ENCODE peak calls at places on chromosome 3, in eight cellular contexts. B, C, X, M, N, H, O and Y are unnamed samples.

GRCh38 chr3:133783762-133784161 is 21.9 kb upstream of the SRPRB start:
- DNase-seq in O (no peak), N (no peak), C (no peak), H (no peak), B (no peak), X (no peak), M (no peak), Y (no peak)

GRCh38 chr3:16177962-16178627 is 3.6 kb downstream of the GALNT15 start:
- DNase-seq in H (peak), C (peak), X (peak), M (no peak), O (peak), B (peak), N (peak), Y (peak)

GRCh38 chr3:56928379-56929068 is 126.8 kb upstream of the ARHGEF3 start:
- DNase-seq in B (no peak), H (no peak), M (no peak), O (no peak), C (no peak), N (no peak), X (no peak), Y (no peak)

GRCh38 chr3:194322701-194323174 is 28.4 kb downstream of the CPN2 start:
- DNase-seq in X (no peak), H (no peak), M (no peak), C (no peak), B (no peak), O (peak), N (no peak), Y (peak)

GRCh38 chr3:41338276-41338675 is 139.0 kb downstream of the CTNNB1 start:
- DNase-seq in B (no peak), H (no peak), M (no peak), N (no peak), C (no peak), O (no peak), X (no peak), Y (no peak)

GRCh38 chr3:124410471-124410870 is 319.8 kb upstream of the UMPS start:
- DNase-seq in B (no peak), H (no peak), C (no peak), X (no peak), M (no peak), N (no peak), O (no peak), Y (no peak)

GRCh38 chr3:57557088-57557537 is 1.0 kb downstream of the PDE12 start:
- DNase-seq in M (no peak), N (no peak), B (peak), O (peak), C (no peak), H (peak), X (no peak), Y (peak)

GRCh38 chr3:99473321-99473751 is 165.1 kb upstream of the COL8A1 start:
- DNase-seq in X (no peak), O (no peak), B (no peak), M (no peak), C (no peak), H (no peak), N (no peak), Y (no peak)

GRCh38 chr3:60386311-60386710 is 864.9 kb downstream of the FHIT start:
- DNase-seq in H (no peak), C (no peak), M (no peak), B (no peak), O (no peak), N (no peak), X (no peak), Y (no peak)

GRCh38 chr3:149585401-149585726 is 72.5 kb downstream of the WWTR1 start:
- DNase-seq in C (no peak), N (no peak), M (peak), X (no peak), H (no peak), B (no peak), O (no peak), Y (no peak)

GRCh38 chr3:149588909-149589308 is 68.9 kb downstream of the WWTR1 start:
- DNase-seq in C (no peak), H (no peak), B (no peak), M (no peak), N (no peak), O (no peak), X (no peak), Y (no peak)

GRCh38 chr3:149586871-149587270 is 71.0 kb downstream of the WWTR1 start:
- DNase-seq in B (no peak), O (peak), M (no peak), X (no peak), N (no peak), C (no peak), H (no peak), Y (no peak)

GRCh38 chr3:149589332-149589731 is 68.5 kb downstream of the WWTR1 start:
- DNase-seq in O (no peak), H (no peak), M (no peak), X (no peak), N (no peak), C (no peak), B (no peak), Y (no peak)

GRCh38 chr3:149587383-149587782 is 70.4 kb downstream of the WWTR1 start:
- DNase-seq in O (no peak), M (no peak), B (no peak), C (no peak), X (no peak), H (no peak), N (no peak), Y (no peak)
- TF ChIP-seq EP300 in O (no peak), M (no peak), B (no peak), C (no peak), X (no peak), H (no peak), N (no peak), Y (no peak)

GRCh38 chr3:37223084-37223975 is 48.9 kb upstream of the LRRFIP2 start:
- DNase-seq in O (peak), H (no peak), X (no peak), N (no peak), M (no peak), B (no peak), C (no peak), Y (no peak)

GRCh38 chr3:37224879-37225278 is 50.5 kb upstream of the LRRFIP2 start:
- DNase-seq in X (no peak), B (no peak), O (no peak), C (no peak), M (no peak), N (no peak), H (no peak), Y (no peak)

GRCh38 chr3:37218206-37218605 is 43.8 kb upstream of the LRRFIP2 start:
- DNase-seq in X (no peak), C (no peak), B (no peak), N (no peak), M (no peak), O (no peak), H (no peak), Y (no peak)

GRCh38 chr3:37225481-37225880 is 51.1 kb upstream of the LRRFIP2 start:
- DNase-seq in N (no peak), B (no peak), O (no peak), X (no peak), H (no peak), M (no peak), C (no peak), Y (no peak)

DNA sequence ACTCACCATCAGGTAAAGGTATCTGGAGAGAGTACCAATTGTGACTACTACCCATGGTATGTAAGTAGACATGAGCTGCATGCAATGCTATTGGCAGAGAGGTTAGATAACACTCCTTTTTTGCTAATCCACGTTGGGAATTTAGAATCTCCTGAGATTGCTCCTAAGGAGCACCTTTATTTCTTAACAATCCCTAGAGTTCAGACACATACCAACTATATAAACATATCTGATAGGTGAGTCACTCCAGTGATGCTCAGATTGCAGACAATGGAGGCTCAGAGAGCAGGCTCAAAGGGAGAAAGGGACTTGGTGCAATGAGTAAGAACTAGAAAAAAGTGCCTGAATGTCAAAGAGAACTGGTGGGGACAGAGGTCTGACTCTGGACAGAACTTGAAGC is 47.0 kb upstream of the LRRFIP2 start:
- DNase-seq in O (peak), H (no peak), X (no peak), C (no peak), M (no peak), B (no peak), N (no peak), Y (no peak)
- TF ChIP-seq EP300 in O (peak), H (no peak), X (no peak), C (no peak), M (no peak), B (no peak), N (no peak), Y (no peak)

DNA sequence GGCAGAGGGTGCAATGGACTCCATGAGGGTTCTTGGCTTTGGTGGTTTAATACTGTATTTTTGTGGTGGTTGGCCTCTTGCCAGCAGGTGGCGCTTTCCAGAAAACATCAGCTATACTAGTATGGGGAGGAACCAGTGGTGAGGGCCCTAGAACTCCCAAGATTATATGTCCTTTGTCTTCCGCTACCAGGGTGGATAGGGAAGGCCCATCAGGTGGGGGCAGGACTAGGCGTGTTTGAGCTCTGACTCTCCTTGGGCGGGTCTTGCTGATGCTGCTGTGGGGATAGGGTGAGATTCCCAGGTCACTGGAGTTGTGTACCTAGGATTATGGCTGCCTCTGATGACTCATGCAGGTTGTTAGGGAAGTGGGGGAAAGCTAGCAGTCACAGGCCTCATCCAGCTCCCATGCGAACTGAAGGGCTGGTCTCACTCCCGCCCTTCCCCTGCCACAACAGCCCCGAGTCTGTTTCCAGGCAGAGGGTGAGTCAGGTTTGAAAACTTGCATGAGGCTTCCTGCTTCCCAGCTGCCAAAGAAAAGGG is 357.7 kb downstream of the OTOL1 start:
- DNase-seq in O (peak), N (no peak), M (no peak), H (peak), B (no peak), X (no peak), C (no peak), Y (peak)
- TF ChIP-seq EP300 in O (no peak), N (no peak), M (no peak), H (no peak), B (no peak), X (no peak), C (no peak), Y (no peak)

GRCh38 chr3:65889707-65890099 is 149.0 kb downstream of the MAGI1 start:
- DNase-seq in X (no peak), H (no peak), O (no peak), N (no peak), B (no peak), C (no peak), M (no peak), Y (no peak)

GRCh38 chr3:65890328-65890727 is 148.4 kb downstream of the MAGI1 start:
- DNase-seq in X (no peak), O (no peak), M (no peak), N (no peak), B (no peak), C (no peak), H (no peak), Y (no peak)

GRCh38 chr3:65886376-65886775 is 152.3 kb downstream of the MAGI1 start:
- DNase-seq in C (no peak), N (no peak), H (no peak), O (no peak), M (no peak), X (no peak), B (no peak), Y (no peak)

GRCh38 chr3:65893631-65894030 is 145.1 kb downstream of the MAGI1 start:
- DNase-seq in H (no peak), C (no peak), M (no peak), N (no peak), O (no peak), X (no peak), B (no peak), Y (no peak)

DNA sequence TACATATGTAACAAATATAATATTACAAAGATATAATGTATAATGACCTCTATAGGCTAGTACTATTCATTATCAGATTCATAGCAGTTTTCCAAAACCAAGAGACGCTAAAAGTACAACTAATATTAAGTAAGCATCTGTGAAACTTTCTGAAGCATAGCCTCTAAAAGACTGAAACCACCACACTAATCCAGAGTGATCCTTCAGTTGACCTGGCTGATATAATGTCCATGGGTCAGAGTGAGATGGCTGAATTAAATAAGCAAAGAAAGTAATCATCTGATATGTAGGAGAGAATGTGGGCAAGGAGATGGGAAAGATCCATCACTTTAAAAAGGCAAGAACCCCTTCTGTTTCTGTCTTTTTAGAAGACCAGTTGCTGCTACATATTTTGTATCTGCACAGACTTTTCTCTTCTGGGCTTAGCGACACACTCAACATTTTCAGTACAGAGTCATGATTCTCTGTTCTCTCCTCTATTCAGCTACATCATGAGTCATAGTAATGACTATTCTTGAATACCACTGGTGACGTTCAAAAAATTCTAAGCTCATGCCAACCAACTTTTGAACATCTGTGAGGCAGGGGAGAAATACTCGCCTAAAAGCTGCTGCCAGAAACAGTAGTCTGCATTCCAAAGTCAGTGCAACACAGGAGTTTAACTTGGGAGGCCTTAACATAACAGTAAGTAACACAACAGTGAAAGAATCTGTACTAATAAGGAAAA is 149.6 kb downstream of the MAGI1 start:
- DNase-seq in C (no peak), M (no peak), X (peak), B (no peak), N (no peak), H (no peak), O (peak), Y (no peak)
- TF ChIP-seq EP300 in C (no peak), M (no peak), X (no peak), B (no peak), N (no peak), H (no peak), O (peak), Y (no peak)

DNA sequence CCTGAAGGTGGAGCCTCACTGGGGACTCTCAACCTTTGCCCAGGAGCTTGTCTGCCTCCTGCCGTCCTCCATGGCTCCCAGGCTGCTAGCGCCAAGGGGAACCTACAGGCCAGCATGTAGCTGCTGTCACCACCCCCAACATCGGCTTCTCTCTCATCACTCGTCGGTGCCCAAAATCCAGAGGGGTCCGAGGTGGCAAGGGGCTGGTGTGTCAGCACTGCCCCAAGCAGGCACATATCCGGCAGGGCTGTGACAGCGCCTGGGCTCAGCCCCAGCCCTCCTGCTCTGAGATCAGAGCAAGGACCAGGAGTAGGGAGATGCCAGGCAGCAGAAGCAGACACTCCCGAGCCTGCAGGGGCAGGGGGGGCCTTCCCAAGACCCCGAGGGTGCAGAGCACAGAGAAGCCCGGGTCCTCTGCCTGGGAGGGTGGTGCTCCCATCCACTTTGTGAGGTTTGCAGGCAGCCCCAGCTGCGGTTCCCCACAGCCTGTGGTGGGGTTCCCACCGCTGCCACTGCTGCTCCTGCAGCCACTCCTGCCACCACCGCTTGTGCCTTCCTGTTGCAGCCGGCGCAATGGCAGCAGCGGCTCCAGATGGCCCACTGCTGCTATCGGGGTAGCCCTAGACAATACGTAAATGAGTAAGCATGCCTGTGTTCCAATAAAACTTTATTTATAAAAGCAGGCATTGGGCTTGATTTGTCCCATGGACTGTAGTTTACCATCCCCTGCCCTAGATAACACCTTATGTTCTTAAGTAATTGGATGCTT is 451.0 kb downstream of the EPHA6 start:
- DNase-seq in H (no peak), B (no peak), N (no peak), C (no peak), X (no peak), M (no peak), O (no peak), Y (no peak)
- TF ChIP-seq EP300 in H (no peak), B (no peak), N (no peak), C (no peak), X (no peak), M (no peak), O (no peak), Y (no peak)

GRCh38 chr3:150653110-150653561 is 50.0 kb downstream of the SELENOT start:
- DNase-seq in N (no peak), H (no peak), X (no peak), O (no peak), C (no peak), B (no peak), M (peak), Y (no peak)
- TF ChIP-seq EP300 in N (no peak), H (no peak), X (no peak), O (no peak), C (no peak), B (no peak), M (no peak), Y (no peak)

DNA sequence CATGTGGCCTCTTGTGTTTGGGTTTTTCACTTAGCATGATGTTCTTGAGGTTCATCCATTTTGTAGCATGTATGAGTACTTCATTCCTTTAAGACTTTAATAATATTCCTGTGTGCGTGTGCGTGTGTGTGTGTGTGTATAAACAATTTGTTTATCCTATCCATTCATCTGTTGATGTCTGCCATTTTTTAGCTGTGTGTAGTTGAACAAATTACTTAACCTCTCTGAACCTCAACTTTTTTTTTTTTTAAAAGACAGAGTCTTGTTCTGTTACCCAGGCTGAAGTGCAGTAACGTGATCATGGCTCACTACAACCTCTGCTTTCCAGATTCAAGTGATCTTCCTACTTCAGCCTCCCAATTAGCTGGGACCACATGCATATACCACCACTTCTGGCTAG is 47.3 kb downstream of the EBLN2 start:
- DNase-seq in O (no peak), N (no peak), M (no peak), C (no peak), B (no peak), H (no peak), X (no peak), Y (no peak)
- TF ChIP-seq EP300 in O (no peak), N (no peak), M (no peak), C (no peak), B (no peak), H (no peak), X (no peak), Y (no peak)

DNA sequence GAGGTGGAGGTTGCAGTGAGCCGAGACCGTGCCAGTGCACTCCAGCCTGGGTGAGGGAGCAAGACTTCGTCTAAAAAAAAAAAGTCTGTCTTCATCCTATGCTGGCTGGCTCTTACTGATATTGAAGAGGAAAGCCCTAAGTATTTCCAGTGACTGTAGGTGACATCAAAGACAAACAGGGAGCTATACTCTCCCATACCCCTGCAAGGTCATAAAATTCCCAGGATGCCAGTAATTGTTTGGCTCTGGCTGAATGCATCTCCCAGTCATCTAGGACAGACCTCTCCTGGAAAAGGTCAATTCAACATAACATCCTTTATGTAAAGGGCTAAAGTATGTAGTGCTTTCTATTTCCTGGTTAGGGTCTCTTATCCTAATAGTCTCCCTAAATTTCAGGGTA is 8.0 kb downstream of the ZBBX start:
- DNase-seq in N (no peak), M (no peak), H (no peak), B (no peak), C (no peak), X (no peak), O (no peak), Y (no peak)
- TF ChIP-seq EP300 in N (no peak), M (no peak), H (no peak), B (no peak), C (no peak), X (no peak), O (no peak), Y (no peak)

DNA sequence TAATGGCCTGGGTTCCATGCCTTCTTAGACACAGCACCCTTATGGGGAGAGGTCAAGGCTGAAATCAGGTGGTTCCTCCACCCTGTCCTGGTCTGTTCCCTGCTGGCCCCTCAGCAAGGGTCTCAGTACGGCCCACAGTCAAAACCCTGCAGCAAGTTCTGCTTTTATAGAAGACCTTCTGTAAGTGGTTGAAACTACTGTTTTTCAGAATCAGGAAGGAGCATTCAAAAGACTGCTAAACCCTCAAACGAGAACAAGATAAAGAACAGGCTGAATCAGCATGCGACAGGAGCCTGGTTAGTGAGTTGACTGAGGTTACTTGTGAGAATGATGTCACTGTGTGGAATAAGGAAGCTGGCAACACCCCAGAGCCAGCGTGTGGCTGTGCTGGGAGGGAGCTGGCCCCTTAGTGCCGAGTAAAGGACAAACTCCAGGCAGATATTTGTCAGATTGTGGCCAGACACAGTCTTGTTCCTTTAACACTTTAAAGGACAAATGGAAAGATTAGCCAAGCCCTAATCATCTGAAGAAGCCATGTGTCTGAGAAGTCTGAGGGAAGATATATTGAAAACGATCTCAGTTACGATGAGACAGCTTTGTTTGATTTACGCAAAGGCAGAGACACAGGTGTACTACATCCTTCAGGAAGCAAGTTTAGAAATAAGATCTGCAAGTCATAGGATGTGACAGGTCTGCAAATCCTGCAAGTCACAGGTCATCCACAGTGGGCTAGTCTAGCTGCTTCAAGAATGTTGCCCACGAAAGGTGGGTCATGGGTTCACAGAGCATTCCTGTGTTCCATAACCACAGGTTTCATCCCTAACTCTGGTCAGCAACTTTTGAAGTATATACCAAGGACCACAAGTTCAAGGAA is 54.0 kb downstream of the B3GNT5 start:
- DNase-seq in B (peak), O (peak), N (peak), H (peak), X (peak), C (peak), M (peak), Y (peak)
- TF ChIP-seq EP300 in B (no peak), O (no peak), N (no peak), H (no peak), X (peak), C (no peak), M (no peak), Y (no peak)